ENCODE peak calls at places on chromosomes 6 and 20, in ten cellular contexts. E is stimulated activated CD4-positive, alpha-beta T cell treated with anti-CD3 and anti-CD28 coated beads, TNF-alpha, amount 100 ng/mL, for 24 hours; Q is COLO829; Z is non-pigmented ciliary epithelial cell; G is dorsolateral prefrontal cortex; T is Daoy; I is amniotic epithelial cell; H is effector memory CD8-positive, alpha-beta T cell; Y is WTC11; L is suprapubic skin. F is an unnamed sample.

GRCh38 chr6:135675862-135676261 is 175.6 kb upstream of the PDE7B start:
- DNase-seq in E (no peak), Q (peak; percentile 13), Z (peak; percentile 31), G (no peak), T (peak; percentile 29), I (peak; percentile 67), H (peak; percentile 29), Y (peak; percentile 18), L (no peak), F (no peak)

GRCh38 chr20:31833130-31833930 is 12.1 kb downstream of the FOXS1 start:
- DNase-seq in E (peak; percentile 22), Q (peak; percentile 73), Z (no peak), G (peak; percentile 50), T (peak; percentile 66), I (peak; percentile 11), H (peak; percentile 57), Y (peak; percentile 98), L (no peak), F (no peak)

GRCh38 chr6:89925826-89926225 is 31.6 kb downstream of the GJA10 start:
- DNase-seq in E (no peak), Q (no peak), Z (no peak), G (no peak), T (no peak), I (peak; percentile 60), H (no peak), Y (no peak), L (no peak), F (no peak)

GRCh38 chr20:21513181-21513663 is 642 bp downstream of the NKX2-2 start:
- DNase-seq in E (no peak), Q (no peak), Z (no peak), G (no peak), T (peak; percentile 40), I (no peak), H (no peak), Y (peak; percentile 28), L (no peak), F (no peak)

GRCh38 chr20:63696311-63696627 is 183 bp upstream of the TNFRSF6B start:
- DNase-seq in E (no peak), Q (no peak), Z (no peak), G (no peak), T (peak; percentile 71), I (peak; percentile 46), H (no peak), Y (peak; percentile 65), L (peak; percentile 66), F (no peak)

GRCh38 chr6:39865011-39865888 is 69.0 kb downstream of the MOCS1 start:
- DNase-seq in E (peak; percentile 38), Q (peak; percentile 88), Z (no peak), G (peak; percentile 53), T (peak; percentile 77), I (peak; percentile 55), H (peak; percentile 26), Y (peak; percentile 94), L (peak; percentile 84), F (no peak)

GRCh38 chr6:33323623-33323948 is 6.0 kb upstream of the ZBTB22 start:
- DNase-seq in E (no peak), Q (no peak), Z (no peak), G (no peak), T (no peak), I (no peak), H (no peak), Y (no peak), L (peak; percentile 76), F (no peak)

GRCh38 chr20:40579701-40580100 is 109.3 kb downstream of the MAFB start:
- DNase-seq in E (no peak), Q (no peak), Z (no peak), G (no peak), T (no peak), I (no peak), H (no peak), Y (no peak), L (no peak), F (no peak)